ENCODE peak calls at places on chromosome 9, in four cellular contexts. R is T follicular helper cell; B is omental fat pad; I is stimulated activated CD8-positive, alpha-beta memory T cell treated with anti-CD3 and anti-CD28 coated beads, Interleukin-7, amount 100 ng/mL, for 24 hours. A is an unnamed sample.

GRCh38 chr9:112586600-112587155 is 100.1 kb downstream of the KIAA1958 start:
- DNase-seq in R (no peak), B (no peak), I (no peak), A (no peak)

GRCh38 chr9:89929721-89930480 is 325.1 kb downstream of the GADD45G start:
- DNase-seq in R (no peak), B (no peak), I (no peak), A (no peak)

GRCh38 chr9:129442791-129443511 is 177.9 kb downstream of the C9orf50 start:
- DNase-seq in R (no peak), B (no peak), I (no peak), A (no peak)

GRCh38 chr9:131605770-131606590 is 60.7 kb downstream of the PRRT1B start:
- DNase-seq in R (no peak), B (no peak), I (no peak), A (no peak)

GRCh38 chr9:136619742-136620440 is 42.8 kb upstream of the EGFL7 start:
- DNase-seq in R (no peak), B (no peak), I (no peak), A (peak)

GRCh38 chr9:119074017-119074416 is 295.2 kb downstream of the BRINP1 start:
- DNase-seq in R (no peak), B (no peak), I (no peak), A (no peak)

GRCh38 chr9:129177443-129177790 is 644 bp downstream of the IER5L start:
- DNase-seq in R (no peak), B (no peak), I (no peak), A (no peak)

GRCh38 chr9:4803670-4804530 is 11.2 kb downstream of the RCL1 start:
- DNase-seq in R (no peak), B (no peak), I (no peak), A (no peak)

GRCh38 chr9:136535070-136535469 is 10.8 kb downstream of the NOTCH1 start:
- DNase-seq in R (no peak), B (no peak), I (no peak), A (no peak)

GRCh38 chr9:114282104-114282485 is 40.8 kb upstream of the ORM1 start:
- DNase-seq in R (no peak), B (peak), I (no peak), A (no peak)

A was measured in RPMI7951.